ENCODE peak calls at places on chromosomes 2 and 18, in four cellular contexts. J, X, Y and N are unnamed samples. For H3K27me3, the result is how much of the 10 kb centered on the place peaks cover.

GRCh38 chr2:101617188-101617587 is 80.3 kb upstream of the MAP4K4 start:
- DNase-seq in J (no peak), X (no peak), Y (peak), N (no peak)

GRCh38 chr2:177254433-177255226 is 9.9 kb downstream of the NFE2L2 start:
- DNase-seq in J (no peak), X (peak), Y (peak), N (no peak)

GRCh38 chr18:30748541-30748940 is 294.0 kb downstream of the DSC3 start:
- DNase-seq in J (no peak), X (no peak), Y (no peak), N (no peak)

GRCh38 chr2:206392118-206392517 is 51.2 kb upstream of the ADAM23 start:
- DNase-seq in J (no peak), X (no peak), Y (peak), N (no peak)

GRCh38 chr2:188403676-188404075 is 112.0 kb downstream of the GULP1 start:
- DNase-seq in J (no peak), X (no peak), Y (peak), N (no peak)

GRCh38 chr2:138356178-138356577 is 145.4 kb upstream of the SPOPL start:
- DNase-seq in J (no peak), X (no peak), Y (peak), N (no peak)

GRCh38 chr2:240852671-240853314 is 15.8 kb upstream of the AGXT start:
- DNase-seq in J (no peak), X (no peak), Y (no peak), N (no peak)

GRCh38 chr18:12944724-12945123 is 3.1 kb upstream of the SEH1L start:
- DNase-seq in J (peak), X (peak), Y (no peak), N (peak)

GRCh38 chr2:15630121-15630957 is 38.7 kb downstream of the DDX1 start:
- DNase-seq in J (no peak), X (no peak), Y (no peak), N (no peak)

GRCh38 chr18:67278984-67279383 is 237.5 kb downstream of the DSEL start:
- DNase-seq in J (no peak), X (no peak), Y (no peak), N (no peak)

GRCh38 chr18:59835656-59836379 is 64.0 kb upstream of the PMAIP1 start:
- DNase-seq in J (no peak), X (no peak), Y (peak), N (no peak)

GRCh38 chr2:46914578-46915230 is 902 bp downstream of the MCFD2 start:
- DNase-seq in J (no peak), X (no peak), Y (no peak), N (no peak)

GRCh38 chr2:86225581-86225980 is 26.3 kb downstream of the MRPL35 start:
- DNase-seq in J (peak), X (no peak), Y (no peak), N (no peak)

GRCh38 chr2:59041139-59041538 is 800.0 kb upstream of the FANCL start:
- DNase-seq in J (no peak), X (no peak), Y (no peak), N (no peak)

GRCh38 chr2:100730290-100730868 is 89.6 kb upstream of the NPAS2 start:
- DNase-seq in J (no peak), X (peak), Y (peak), N (peak)

GRCh38 chr18:59268722-59269562 is 4.3 kb downstream of the RAX start:
- DNase-seq in J (no peak), X (no peak), Y (no peak), N (no peak)

GRCh38 chr2:197952540-197953202 is 148.3 kb downstream of the PLCL1 start:
- DNase-seq in J (no peak), X (no peak), Y (no peak), N (no peak)

GRCh38 chr2:240816584-240817495 is 3.2 kb downstream of the KIF1A start:
- DNase-seq in J (no peak), X (no peak), Y (no peak), N (no peak)

GRCh38 chr18:41069166-41069565 is 885.9 kb upstream of the PIK3C3 start:
- DNase-seq in J (no peak), X (no peak), Y (no peak), N (no peak)

GRCh38 chr2:98387478-98387877 is 41.2 kb downstream of the CNGA3 start:
- DNase-seq in J (no peak), X (no peak), Y (no peak), N (no peak)

GRCh38 chr2:191165190-191165643 is 14.4 kb upstream of the STAT4 start:
- DNase-seq in J (no peak), X (no peak), Y (peak), N (no peak)

GRCh38 chr2:69975853-69976462 is 14.5 kb upstream of the ASPRV1 start:
- DNase-seq in J (no peak), X (peak), Y (no peak), N (no peak)

GRCh38 chr2:216349366-216349765 is 22.9 kb downstream of the MARCHF4 start:
- DNase-seq in J (no peak), X (no peak), Y (no peak), N (no peak)

GRCh38 chr18:22067109-22067508 is 102.3 kb upstream of the GATA6 start:
- DNase-seq in J (no peak), X (no peak), Y (no peak), N (no peak)

GRCh38 chr2:211376410-211376809 is 820.0 kb downstream of the CPS1 start:
- DNase-seq in J (no peak), X (no peak), Y (no peak), N (no peak)

GRCh38 chr2:146412625-146413024 is 1432.2 kb upstream of the ACVR2A start:
- DNase-seq in J (no peak), X (no peak), Y (no peak), N (no peak)

GRCh38 chr2:197348721-197349337 is 38.2 kb upstream of the ANKRD44 start:
- DNase-seq in J (no peak), X (no peak), Y (no peak), N (no peak)

GRCh38 chr18:13366541-13366940 is 148.0 kb downstream of the LDLRAD4 start:
- DNase-seq in J (no peak), X (no peak), Y (no peak), N (no peak)

GRCh38 chr18:26532367-26533340 is 15.7 kb downstream of the KCTD1 start:
- DNase-seq in J (no peak), X (no peak), Y (peak), N (no peak)

GRCh38 chr2:65374555-65374954 is 57.8 kb downstream of the SPRED2 start:
- DNase-seq in J (no peak), X (no peak), Y (no peak), N (no peak)

GRCh38 chr2:65372619-65373018 is 59.8 kb downstream of the SPRED2 start:
- DNase-seq in J (no peak), X (no peak), Y (no peak), N (no peak)

GRCh38 chr2:65375723-65376122 is 56.7 kb downstream of the SPRED2 start:
- DNase-seq in J (no peak), X (no peak), Y (no peak), N (no peak)

GRCh38 chr2:65373365-65373918 is 59.0 kb downstream of the SPRED2 start:
- DNase-seq in J (no peak), X (no peak), Y (no peak), N (no peak)

DNA sequence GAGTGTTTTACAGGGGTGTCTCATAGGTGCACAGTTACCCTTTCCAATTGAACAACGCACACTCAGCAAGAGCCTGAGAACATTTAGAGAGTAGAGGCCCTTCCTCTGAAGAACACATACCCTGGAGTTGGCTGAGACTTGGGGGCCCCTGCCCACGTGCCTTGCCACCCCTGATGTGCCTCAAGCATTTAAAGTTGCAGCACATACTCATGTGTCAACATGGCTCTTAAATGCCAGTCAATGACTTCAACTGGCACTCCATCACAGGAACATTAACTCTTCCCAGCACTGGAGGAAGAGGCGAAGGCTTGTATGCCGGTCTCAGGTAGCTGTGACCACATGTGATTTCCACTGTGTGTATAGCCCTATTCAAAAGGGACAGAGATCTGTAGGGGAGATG is 57.4 kb downstream of the SPRED2 start:
- DNase-seq in J (no peak), X (no peak), Y (no peak), N (no peak)
- H3K4me3 ChIP-seq in J (no peak), X (no peak), Y (no peak), N (no peak)

DNA sequence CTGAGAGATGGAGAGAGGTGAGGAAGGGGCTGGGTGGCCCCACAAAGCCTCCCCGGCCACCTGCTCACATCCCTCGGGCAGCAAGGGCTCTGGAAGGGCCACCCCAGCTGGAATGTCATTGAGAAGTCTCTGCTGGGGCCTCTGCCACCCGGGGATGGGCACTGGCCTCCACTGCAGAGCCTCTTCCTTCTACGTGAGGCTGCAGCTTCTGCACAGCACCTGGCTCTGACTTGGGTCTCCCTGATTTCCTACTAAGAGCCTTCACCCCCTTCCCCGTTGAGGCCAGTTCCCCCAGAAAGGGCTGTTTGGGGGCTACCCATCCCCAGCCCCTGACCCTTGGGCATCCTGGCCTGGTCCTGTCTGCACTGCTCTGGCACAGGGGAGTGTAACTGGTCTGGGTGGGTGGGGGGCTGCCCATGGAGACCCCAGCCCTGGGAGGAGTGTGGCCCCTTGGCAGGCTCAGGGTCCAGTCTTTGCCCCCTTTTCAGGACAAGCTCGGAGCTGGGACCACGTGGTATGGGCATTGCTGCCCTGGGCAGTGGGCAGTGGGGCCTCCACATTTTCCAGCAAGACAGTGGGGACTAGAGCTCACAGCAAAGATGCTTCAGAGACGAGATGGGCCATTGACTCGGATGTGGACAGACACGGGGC is 5.6 kb downstream of the PDCD1 start:
- DNase-seq in J (no peak), X (no peak), Y (no peak), N (no peak)
- H3K27me3 ChIP-seq in J (under half), X (under half), Y (under half), N (under half)

GRCh38 chr2:217994776-217995274 is 8.0 kb downstream of the TNS1 start:
- DNase-seq in J (no peak), X (no peak), Y (peak), N (no peak)

GRCh38 chr2:217997510-217997909 is 5.3 kb downstream of the TNS1 start:
- DNase-seq in J (no peak), X (no peak), Y (no peak), N (no peak)

GRCh38 chr2:217995741-217996141 is 7.1 kb downstream of the TNS1 start:
- DNase-seq in J (peak), X (peak), Y (no peak), N (peak)

GRCh38 chr2:217993817-217994459 is 8.9 kb downstream of the TNS1 start:
- DNase-seq in J (peak), X (peak), Y (peak), N (peak)

DNA sequence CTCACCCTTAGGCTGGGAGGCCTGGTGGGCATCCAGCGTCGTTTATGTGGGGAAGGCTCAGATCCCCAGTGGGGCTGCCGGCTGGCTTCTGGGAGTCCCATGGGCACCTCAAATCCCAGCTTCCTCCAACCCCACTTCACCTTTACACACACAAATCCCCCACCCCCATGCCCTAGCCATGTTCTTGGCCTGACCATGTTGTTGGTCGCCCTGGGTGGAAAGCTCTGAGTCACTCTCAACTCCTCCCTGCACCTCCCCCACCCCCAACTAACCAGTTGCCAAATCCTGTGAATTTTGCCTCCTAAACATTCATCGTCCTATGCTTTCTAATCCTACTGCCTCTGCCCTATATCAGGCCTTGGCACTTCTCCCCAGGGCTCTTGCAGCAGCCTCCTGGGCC is 6.5 kb downstream of the TNS1 start:
- DNase-seq in J (peak), X (no peak), Y (peak), N (no peak)
- H3K27ac ChIP-seq in J (peak), X (peak), Y (peak), N (peak)

DNA sequence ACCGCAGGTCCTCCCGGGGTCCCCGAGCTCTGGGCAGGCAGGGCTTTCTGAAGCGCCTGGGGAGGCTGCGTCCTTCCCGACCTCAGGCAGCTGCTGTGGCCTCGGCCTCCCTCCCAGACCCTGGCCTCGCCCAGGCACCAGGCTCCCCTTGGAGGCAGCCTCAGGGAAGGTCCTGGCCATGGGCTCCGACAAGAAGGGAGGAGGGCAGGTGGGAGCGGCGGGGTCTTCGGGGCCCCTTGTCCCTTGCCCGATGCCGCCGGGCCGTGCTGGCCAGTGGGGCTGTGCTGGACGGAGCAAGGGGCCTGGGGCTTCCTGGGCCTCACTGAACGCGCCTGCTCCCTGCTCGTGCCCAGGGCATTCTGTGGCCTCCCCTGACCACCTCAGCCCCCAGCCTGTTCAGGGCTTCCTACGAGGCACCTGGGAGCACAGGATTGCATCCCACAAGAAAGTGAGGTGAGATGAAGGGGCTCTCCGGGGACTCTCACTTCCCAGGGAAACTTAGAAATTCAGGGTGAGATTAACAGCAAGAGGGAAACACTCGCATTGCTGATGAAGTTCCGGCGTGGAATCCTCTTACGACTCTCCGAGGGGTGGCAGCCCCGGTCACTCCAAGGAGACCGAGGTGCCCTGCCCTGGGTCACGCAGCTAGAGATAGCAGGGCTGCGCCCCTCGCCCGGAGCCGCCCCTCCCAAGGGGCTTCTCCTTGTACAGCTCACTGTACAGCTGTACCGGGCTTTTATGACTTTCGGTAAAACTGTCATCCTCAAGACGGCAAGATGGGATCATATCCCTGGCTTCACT is 792 bp downstream of the MFSD2B start:
- DNase-seq in J (no peak), X (no peak), Y (no peak), N (no peak)
- H3K4me3 ChIP-seq in J (no peak), X (peak), Y (no peak), N (no peak)

DNA sequence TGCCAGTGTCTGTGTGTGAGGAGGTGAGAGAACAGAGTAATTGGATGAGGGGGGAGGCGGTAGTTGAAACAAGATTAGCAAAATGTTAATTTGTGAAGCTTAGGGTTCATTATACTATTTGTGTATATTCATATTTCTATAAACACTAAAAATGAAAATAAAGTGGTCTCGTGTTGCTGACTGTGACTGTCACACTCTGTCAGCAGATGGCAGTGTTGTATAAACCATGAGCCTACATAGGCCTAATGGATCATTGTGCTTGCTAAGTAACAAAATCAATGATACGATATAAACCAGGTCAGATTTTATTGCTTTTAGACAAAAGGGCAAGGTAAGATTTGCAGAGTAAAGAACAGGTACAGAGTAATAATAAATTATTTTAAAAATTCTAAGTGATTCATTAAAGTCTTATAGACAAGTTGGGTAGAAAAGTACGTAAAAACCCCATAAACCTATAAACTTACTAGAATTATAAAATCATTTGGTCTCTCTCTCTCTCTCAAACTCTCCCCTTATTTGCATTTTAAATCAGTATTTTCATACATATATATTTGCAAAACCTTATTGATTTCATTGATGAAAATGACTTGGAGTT is 182.7 kb downstream of the RPIA start:
- DNase-seq in J (no peak), X (no peak), Y (peak), N (no peak)
- H3K27me3 ChIP-seq in J (under half), X (under half), Y (under half), N (under half)

GRCh38 chr2:224973112-224974016 is 68.9 kb downstream of the DOCK10 start:
- DNase-seq in J (no peak), X (peak), Y (no peak), N (no peak)
- H3K27ac ChIP-seq in J (no peak), X (peak), Y (no peak), N (no peak)

DNA sequence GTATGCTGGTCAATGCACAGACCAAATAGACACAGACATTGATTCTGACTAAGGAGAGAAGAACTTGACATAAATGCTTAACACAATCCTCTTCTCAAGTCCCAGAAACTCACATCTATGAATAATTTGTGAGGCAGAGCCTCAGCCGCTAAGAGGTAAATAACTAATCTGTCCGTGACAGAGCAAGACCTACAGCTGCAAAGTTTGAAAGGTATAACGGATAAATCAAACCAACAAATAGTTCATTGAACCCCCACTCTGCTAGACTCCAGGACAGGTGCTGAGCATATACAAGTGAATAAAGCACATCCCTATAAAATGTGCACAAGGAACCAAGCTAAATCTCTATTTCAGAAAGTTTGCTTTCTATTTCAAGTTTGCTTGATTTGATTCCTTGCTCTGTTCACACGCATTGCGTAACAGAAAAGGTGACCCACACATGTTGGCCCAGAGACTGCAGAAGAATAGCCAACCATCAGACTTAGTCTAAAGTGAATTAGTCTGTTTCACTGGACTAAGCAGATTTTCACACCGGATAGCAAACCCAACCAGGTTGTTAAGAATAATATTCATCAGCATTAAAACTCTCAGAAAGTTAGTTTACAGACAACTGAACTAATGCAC is 51.7 kb downstream of the NCKAP5 start:
- DNase-seq in J (no peak), X (no peak), Y (peak), N (no peak)
- H3K4me3 ChIP-seq in J (no peak), X (no peak), Y (no peak), N (no peak)

DNA sequence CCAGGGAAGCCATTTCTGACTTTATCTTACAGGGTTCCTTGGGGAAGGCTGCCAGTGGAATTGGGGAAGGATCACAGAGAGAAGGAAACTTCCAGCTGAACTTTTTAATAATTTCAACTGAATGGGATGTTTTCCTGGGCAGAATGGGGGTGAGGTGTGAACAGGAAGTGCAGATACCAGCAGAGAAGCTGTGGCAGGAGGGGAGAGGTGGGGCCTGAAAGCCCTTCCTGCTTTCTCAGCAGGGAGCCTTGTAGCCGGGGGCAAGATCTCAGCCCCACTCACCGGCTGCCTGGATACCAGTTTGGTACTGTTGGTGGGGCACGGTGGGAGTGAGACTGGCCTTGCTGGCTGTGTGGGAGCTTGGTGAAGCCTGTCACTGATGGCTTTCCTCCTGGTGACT is 170.5 kb downstream of the ZBTB7C start:
- DNase-seq in J (no peak), X (no peak), Y (no peak), N (no peak)
- H3K27me3 ChIP-seq in J (under half), X (under half), Y (under half), N (under half)